ENCODE peak calls at places on chromosome 7, in four cellular contexts. K is A549, D is MM.1S, U is fibroblast of mammary gland. W is an unnamed sample.

GRCh38 chr7:16189026-16189715 is 232.2 kb downstream of the CRPPA start:
- DNase-seq in K (no peak), D (no peak), U (peak), W (peak)

GRCh38 chr7:46220066-46220630 is 299.1 kb upstream of the IGFBP3 start:
- DNase-seq in K (no peak), D (no peak), U (no peak), W (peak)

GRCh38 chr7:151761256-151761655 is 115.7 kb downstream of the PRKAG2 start:
- DNase-seq in K (no peak), D (no peak), U (no peak), W (no peak)

GRCh38 chr7:37211097-37211496 is 237.6 kb downstream of the ELMO1 start:
- DNase-seq in K (no peak), D (no peak), U (peak), W (peak)

GRCh38 chr7:39688611-39689485 is 65.5 kb downstream of the RALA start:
- DNase-seq in K (peak), D (no peak), U (peak), W (peak)

GRCh38 chr7:98360221-98361124 is 40.4 kb downstream of the BAIAP2L1 start:
- DNase-seq in K (peak), D (no peak), U (no peak), W (no peak)

GRCh38 chr7:101816499-101817030 is 861 bp upstream of the CUX1 start:
- DNase-seq in K (peak), D (peak), U (peak), W (no peak)

GRCh38 chr7:69367785-69368184 is 230.5 kb upstream of the AUTS2 start:
- DNase-seq in K (peak), D (no peak), U (peak), W (no peak)

GRCh38 chr7:85776691-85777363 is 590.0 kb upstream of the SEMA3D start:
- DNase-seq in K (no peak), D (peak), U (peak), W (no peak)

GRCh38 chr7:1736826-1737225 is 66.7 kb downstream of the ELFN1 start:
- DNase-seq in K (no peak), D (no peak), U (no peak), W (no peak)

GRCh38 chr7:1513657-1514095 is 9.5 kb upstream of the INTS1 start:
- DNase-seq in K (peak), D (no peak), U (no peak), W (no peak)

GRCh38 chr7:75971961-75972763 is 22.2 kb downstream of the TMEM120A start:
- DNase-seq in K (peak), D (no peak), U (peak), W (no peak)
- TF ChIP-seq CTCF in K (no peak), D (no peak), U (no peak), W (peak)

GRCh38 chr7:135211179-135211945 is at the start of gene WDR91:
- DNase-seq in K (peak), D (peak), U (peak), W (peak)
- TF ChIP-seq CTCF in K (peak), D (peak), U (no peak), W (no peak)

DNA sequence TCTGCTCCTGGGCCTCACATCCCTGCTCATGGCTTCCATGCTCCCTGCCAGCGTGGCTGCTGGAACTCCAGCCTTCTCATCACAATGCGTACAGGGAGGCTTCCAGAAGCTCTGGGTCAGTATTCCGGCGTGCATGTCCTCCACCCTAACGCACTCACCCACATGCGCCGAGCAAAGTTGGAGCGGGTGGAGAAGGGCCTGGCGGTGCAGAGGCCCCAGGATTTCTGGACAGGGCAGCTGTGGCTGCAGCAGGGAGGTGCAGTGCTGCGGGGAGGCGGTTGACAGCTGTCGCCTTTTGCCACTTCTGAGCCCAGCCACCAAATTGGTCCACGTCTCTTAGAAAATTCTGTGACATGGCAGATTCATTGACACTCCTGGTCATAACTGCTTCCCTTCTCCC is 33.6 kb upstream of the FAM20C start:
- DNase-seq in K (no peak), D (no peak), U (no peak), W (no peak)
- TF ChIP-seq CTCF in K (no peak), D (no peak), U (no peak), W (no peak)

GRCh38 chr7:44103566-44103940 is 592 bp upstream of the AEBP1 start:
- DNase-seq in K (no peak), D (no peak), U (no peak), W (no peak)

GRCh38 chr7:44105832-44106231 is 1.7 kb downstream of the AEBP1 start:
- DNase-seq in K (no peak), D (no peak), U (no peak), W (no peak)

GRCh38 chr7:44103941-44104879 is at the start of gene AEBP1:
- DNase-seq in K (no peak), D (no peak), U (peak), W (peak)

GRCh38 chr7:44106311-44107065 is 2.3 kb downstream of the AEBP1 start:
- DNase-seq in K (no peak), D (no peak), U (no peak), W (no peak)

DNA sequence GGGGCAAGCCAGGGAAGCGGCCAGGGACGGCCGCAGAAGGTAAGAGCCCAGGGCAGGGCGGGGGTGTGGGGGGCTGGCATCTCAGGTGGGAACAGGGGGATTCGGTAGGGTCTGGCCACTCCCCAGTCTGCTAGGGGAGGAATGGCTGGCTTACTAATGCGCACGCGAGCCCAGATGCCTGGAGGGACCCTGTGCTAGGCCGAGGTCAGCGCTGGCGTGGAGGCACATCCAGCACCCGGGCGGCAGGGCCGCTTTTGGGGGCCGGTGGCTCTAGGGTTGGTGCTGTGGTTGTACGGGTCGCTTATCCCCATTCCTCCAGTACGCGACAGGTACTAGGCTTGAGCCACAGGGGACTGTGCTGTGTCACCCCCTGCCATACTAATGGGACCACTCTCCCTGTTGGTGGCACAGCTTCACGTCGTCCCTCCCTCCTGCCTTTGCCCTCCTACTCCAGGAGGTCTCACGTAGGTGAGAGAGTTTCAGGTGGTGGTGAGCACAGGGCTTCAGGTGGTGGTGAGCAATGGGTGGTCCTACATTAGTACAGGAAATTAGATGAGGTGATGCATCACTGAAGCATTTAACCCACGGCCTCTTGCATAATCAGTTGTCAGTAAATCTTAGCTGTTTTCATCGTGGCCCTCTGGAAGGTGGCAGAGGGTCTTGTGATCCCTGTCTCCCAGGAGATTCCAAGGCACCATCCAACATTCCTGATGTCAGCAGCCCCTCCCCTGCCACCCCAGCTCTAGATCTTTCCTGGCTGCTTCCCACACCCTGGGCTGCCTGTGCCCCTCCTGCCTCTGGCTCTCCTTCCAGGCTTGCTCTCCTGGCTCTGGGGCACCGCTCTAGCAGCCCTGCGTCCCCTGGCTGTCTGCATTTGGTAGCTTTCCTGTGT is 981 bp downstream of the AEBP1 start:
- DNase-seq in K (no peak), D (no peak), U (peak), W (peak)
- TF ChIP-seq CTCF in K (no peak), D (no peak), U (no peak), W (peak)

GRCh38 chr7:79078273-79078672 is 375.2 kb downstream of the MAGI2 start:
- DNase-seq in K (no peak), D (no peak), U (no peak), W (no peak)
- TF ChIP-seq CTCF in K (no peak), D (no peak), U (no peak), W (no peak)

DNA sequence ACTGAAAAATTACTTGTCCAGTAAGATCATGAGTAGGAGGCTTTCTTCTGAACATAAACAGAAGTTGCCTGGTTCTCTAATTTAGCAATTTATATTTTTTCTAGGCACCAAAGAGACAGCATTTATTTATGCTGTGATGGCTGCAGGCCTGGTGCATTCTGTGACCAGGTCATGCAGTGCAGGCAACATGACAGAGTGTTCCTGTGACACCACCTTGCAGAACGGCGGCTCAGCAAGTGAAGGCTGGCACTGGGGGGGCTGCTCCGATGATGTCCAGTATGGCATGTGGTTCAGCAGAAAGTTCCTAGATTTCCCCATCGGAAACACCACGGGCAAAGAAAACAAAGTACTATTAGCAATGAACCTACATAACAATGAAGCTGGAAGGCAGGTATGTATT is 2.8 kb downstream of the WNT16 start:
- DNase-seq in K (no peak), D (no peak), U (no peak), W (no peak)
- TF ChIP-seq CTCF in K (no peak), D (no peak), U (no peak), W (no peak)

DNA sequence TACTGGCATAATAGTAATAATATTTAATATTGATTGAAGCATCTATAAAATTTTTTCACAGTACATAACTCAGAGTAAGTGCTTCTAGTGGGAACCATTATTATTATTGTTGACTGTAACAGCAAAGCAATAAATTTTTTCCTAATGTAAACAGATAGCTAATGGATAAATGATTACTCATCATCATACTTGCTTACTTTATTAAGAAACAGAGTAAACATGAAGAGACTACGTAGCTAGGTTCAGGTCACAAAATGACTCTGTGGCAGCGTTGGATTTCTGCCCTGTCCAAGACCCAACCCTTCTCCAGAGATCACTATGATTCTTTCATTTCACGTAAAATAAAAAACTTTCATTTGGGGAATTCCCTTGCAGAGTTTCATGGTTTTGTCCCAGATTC is 8.3 kb upstream of the ABCB5 start:
- DNase-seq in K (peak), D (no peak), U (no peak), W (no peak)
- TF ChIP-seq CTCF in K (no peak), D (no peak), U (no peak), W (no peak)

GRCh38 chr7:23129036-23129435 is 23.5 kb downstream of the KLHL7 start:
- DNase-seq in K (no peak), D (no peak), U (no peak), W (no peak)

GRCh38 chr7:23136216-23136615 is 30.6 kb downstream of the KLHL7 start:
- DNase-seq in K (no peak), D (no peak), U (no peak), W (no peak)

GRCh38 chr7:23135765-23136164 is 30.2 kb downstream of the KLHL7 start:
- DNase-seq in K (no peak), D (no peak), U (no peak), W (no peak)

GRCh38 chr7:23133797-23134196 is 28.2 kb downstream of the KLHL7 start:
- DNase-seq in K (no peak), D (no peak), U (no peak), W (no peak)
- TF ChIP-seq CTCF in K (no peak), D (no peak), U (no peak), W (no peak)

GRCh38 chr7:71867626-71868025 is 544.5 kb downstream of the CALN1 start:
- DNase-seq in K (no peak), D (no peak), U (no peak), W (no peak)

GRCh38 chr7:71868797-71869196 is 543.3 kb downstream of the CALN1 start:
- DNase-seq in K (peak), D (no peak), U (peak), W (peak)

GRCh38 chr7:71871446-71871845 is 540.7 kb downstream of the CALN1 start:
- DNase-seq in K (no peak), D (no peak), U (no peak), W (no peak)
- TF ChIP-seq CTCF in K (no peak), D (no peak), U (peak), W (peak)

GRCh38 chr7:108097703-108098102 is 32.5 kb downstream of the LAMB4 start:
- DNase-seq in K (peak), D (no peak), U (no peak), W (no peak)
- TF ChIP-seq CTCF in K (peak), D (peak), U (peak), W (peak)